ENCODE peak calls at places on chromosomes 2 and 18, in eight cellular contexts. K, G, W, S, B, J, U and O are unnamed samples.

GRCh38 chr2:164697688-164698290 is 76.5 kb upstream of the GRB14 start:
- DNase-seq in J (no peak), W (no peak), K (no peak), G (no peak), S (no peak), U (peak; percentile 12), B (no peak), O (no peak)

GRCh38 chr18:57864615-57865121 is 61.6 kb upstream of the ATP8B1 start:
- DNase-seq in J (no peak), U (no peak), K (no peak), S (no peak), G (no peak), B (no peak), W (no peak), O (no peak)

GRCh38 chr2:178804791-178805190 is 2.4 kb downstream of the TTN start:
- DNase-seq in G (peak; percentile 13), K (no peak), W (peak; percentile 28), U (no peak), S (no peak), J (no peak), B (no peak), O (no peak)

GRCh38 chr2:40457846-40458245 is 6.0 kb upstream of the SLC8A1 start:
- DNase-seq in B (no peak), J (no peak), S (no peak), K (no peak), G (no peak), U (no peak), W (peak; percentile 11), O (no peak)

GRCh38 chr2:8803658-8804379 is 33.6 kb downstream of the KIDINS220 start:
- DNase-seq in B (no peak), U (peak; percentile 31), G (peak; percentile 81), W (peak; percentile 58), J (no peak), K (no peak), S (peak; percentile 55), O (peak; percentile 61)

GRCh38 chr18:75340206-75340605 is 87.3 kb downstream of the SMIM21 start:
- DNase-seq in W (no peak), K (no peak), B (no peak), U (no peak), J (no peak), G (no peak), S (no peak), O (no peak)

GRCh38 chr2:128448331-128449225 is 129.9 kb upstream of the HS6ST1 start:
- DNase-seq in U (peak; percentile 17), K (no peak), W (no peak), B (no peak), S (no peak), G (no peak), J (no peak), O (no peak)

GRCh38 chr2:217248312-217248935 is 388.6 kb upstream of the TNP1 start:
- DNase-seq in W (peak; percentile 11), U (no peak), B (peak; percentile 58), K (no peak), G (peak; percentile 42), J (peak; percentile 60), S (peak; percentile 50), O (peak; percentile 58)

GRCh38 chr2:69434753-69435152 is 2.5 kb downstream of the NFU1 start:
- DNase-seq in W (no peak), K (no peak), S (no peak), U (no peak), J (no peak), B (no peak), G (no peak), O (no peak)

GRCh38 chr2:101616411-101616810 is 81.1 kb upstream of the MAP4K4 start:
- DNase-seq in S (no peak), G (no peak), K (no peak), W (no peak), B (peak; percentile 42), U (no peak), J (peak; percentile 50), O (no peak)

GRCh38 chr2:229712125-229712524 is 2.2 kb downstream of the DNER start:
- DNase-seq in G (no peak), K (no peak), W (no peak), U (no peak), J (no peak), S (no peak), B (no peak), O (no peak)

GRCh38 chr2:10721344-10722251 is at the start of gene ATP6V1C2:
- DNase-seq in W (no peak), J (peak; percentile 28), U (peak; percentile 86), S (peak; percentile 78), K (no peak), B (peak; percentile 22), G (peak; percentile 40), O (no peak)

GRCh38 chr2:215748446-215748845 is 264.9 kb downstream of the MREG start:
- DNase-seq in B (peak; percentile 30), S (peak; percentile 19), G (no peak), J (peak; percentile 31), W (peak; percentile 37), U (no peak), K (no peak), O (peak; percentile 30)

GRCh38 chr18:8006979-8007378 is 439.9 kb downstream of the PTPRM start:
- DNase-seq in W (no peak), B (no peak), J (no peak), G (no peak), S (no peak), U (no peak), K (no peak), O (no peak)